ENCODE peak calls at places on chromosomes 3 and 15, in nine cellular contexts. B is tibial nerve, M is esophagus squamous epithelium, N is neural progenitor cell, P is BE2C, Q is astrocyte, Y is lower lobe of right lung, T is hepatocyte, F is pancreas. X is an unnamed sample. For H3K4me1, the result is how much of the 10 kb centered on the place peaks cover.

GRCh38 chr15:70528270-70528706 is 235.1 kb downstream of the UACA start:
- DNase-seq in B (no peak), M (no peak), N (no peak), P (no peak), Q (peak), Y (no peak), T (peak), F (no peak), X (no peak)

GRCh38 chr15:35092311-35092710 is 7.2 kb upstream of the NANOGP8 start:
- DNase-seq in B (no peak), M (no peak), N (no peak), P (no peak), Q (no peak), Y (no peak), T (no peak), F (no peak), X (no peak)

GRCh38 chr3:115655761-115656282 is 32.5 kb downstream of the GAP43 start:
- DNase-seq in B (no peak), M (no peak), N (no peak), P (peak), Q (no peak), Y (no peak), T (no peak), F (no peak), X (no peak)

GRCh38 chr3:171896341-171896740 is 53.2 kb downstream of the TMEM212 start:
- DNase-seq in B (no peak), M (no peak), N (no peak), P (no peak), Q (no peak), Y (no peak), T (no peak), F (no peak), X (no peak)

GRCh38 chr15:80514071-80514780 is 110.0 kb downstream of the ARNT2 start:
- DNase-seq in B (no peak), M (no peak), N (no peak), P (no peak), Q (peak), Y (no peak), T (no peak), F (no peak), X (no peak)

GRCh38 chr3:4745240-4745620 is 234.0 kb upstream of the BHLHE40 start:
- DNase-seq in B (no peak), M (no peak), N (no peak), P (no peak), Q (no peak), Y (no peak), T (no peak), F (no peak), X (no peak)

GRCh38 chr3:177013681-177014280 is 183.5 kb downstream of the TBL1XR1 start:
- DNase-seq in B (no peak), M (no peak), N (no peak), P (no peak), Q (no peak), Y (no peak), T (no peak), F (no peak), X (no peak)

GRCh38 chr15:54345301-54345700 is 367.1 kb downstream of the UNC13C start:
- DNase-seq in B (no peak), M (no peak), N (no peak), P (no peak), Q (no peak), Y (no peak), T (no peak), F (no peak), X (no peak)

GRCh38 chr15:38370079-38370478 is 83.8 kb upstream of the FAM98B start:
- DNase-seq in B (no peak), M (no peak), N (no peak), P (no peak), Q (no peak), Y (no peak), T (no peak), F (no peak), X (no peak)

GRCh38 chr3:158685151-158685550 is 12.7 kb upstream of the LXN start:
- DNase-seq in B (no peak), M (no peak), N (no peak), P (no peak), Q (peak), Y (no peak), T (no peak), F (no peak), X (no peak)

GRCh38 chr3:67468511-67468910 is 185.9 kb downstream of the SUCLG2 start:
- DNase-seq in B (no peak), M (no peak), N (no peak), P (peak), Q (peak), Y (no peak), T (no peak), F (no peak), X (no peak)

GRCh38 chr15:41417418-41417811 is 520 bp downstream of the RTF1 start:
- DNase-seq in B (no peak), M (no peak), N (peak), P (peak), Q (no peak), Y (no peak), T (peak), F (no peak), X (no peak)

GRCh38 chr3:153762411-153763235 is 358.6 kb upstream of the ARHGEF26 start:
- DNase-seq in B (no peak), M (no peak), N (no peak), P (no peak), Q (no peak), Y (no peak), T (no peak), F (no peak), X (no peak)

GRCh38 chr15:68318931-68319909 is 41.7 kb downstream of the FEM1B start:
- DNase-seq in B (no peak), M (no peak), N (no peak), P (no peak), Q (no peak), Y (no peak), T (no peak), F (no peak), X (no peak)
- H3K4me3 ChIP-seq in B (no peak), M (no peak), N (no peak), P (no peak), Q (no peak), Y (no peak), T (no peak), F (no peak), X (no peak)

GRCh38 chr3:45980819-45981218 is 14.8 kb downstream of the FYCO1 start:
- DNase-seq in B (no peak), M (no peak), N (no peak), P (no peak), Q (no peak), Y (no peak), T (no peak), F (no peak), X (no peak)
- H3K4me1 ChIP-seq in B (under half), M (under half), N (under half), P (under half), Q (under half), Y (under half), T (under half), F (under half), X (under half)

GRCh38 chr15:90750186-90750585 is 33.0 kb downstream of the BLM start:
- DNase-seq in B (no peak), M (no peak), N (no peak), P (no peak), Q (no peak), Y (no peak), T (no peak), F (no peak), X (no peak)
- H3K4me3 ChIP-seq in B (no peak), M (no peak), N (no peak), P (no peak), Q (no peak), Y (no peak), T (no peak), F (no peak), X (no peak)

DNA sequence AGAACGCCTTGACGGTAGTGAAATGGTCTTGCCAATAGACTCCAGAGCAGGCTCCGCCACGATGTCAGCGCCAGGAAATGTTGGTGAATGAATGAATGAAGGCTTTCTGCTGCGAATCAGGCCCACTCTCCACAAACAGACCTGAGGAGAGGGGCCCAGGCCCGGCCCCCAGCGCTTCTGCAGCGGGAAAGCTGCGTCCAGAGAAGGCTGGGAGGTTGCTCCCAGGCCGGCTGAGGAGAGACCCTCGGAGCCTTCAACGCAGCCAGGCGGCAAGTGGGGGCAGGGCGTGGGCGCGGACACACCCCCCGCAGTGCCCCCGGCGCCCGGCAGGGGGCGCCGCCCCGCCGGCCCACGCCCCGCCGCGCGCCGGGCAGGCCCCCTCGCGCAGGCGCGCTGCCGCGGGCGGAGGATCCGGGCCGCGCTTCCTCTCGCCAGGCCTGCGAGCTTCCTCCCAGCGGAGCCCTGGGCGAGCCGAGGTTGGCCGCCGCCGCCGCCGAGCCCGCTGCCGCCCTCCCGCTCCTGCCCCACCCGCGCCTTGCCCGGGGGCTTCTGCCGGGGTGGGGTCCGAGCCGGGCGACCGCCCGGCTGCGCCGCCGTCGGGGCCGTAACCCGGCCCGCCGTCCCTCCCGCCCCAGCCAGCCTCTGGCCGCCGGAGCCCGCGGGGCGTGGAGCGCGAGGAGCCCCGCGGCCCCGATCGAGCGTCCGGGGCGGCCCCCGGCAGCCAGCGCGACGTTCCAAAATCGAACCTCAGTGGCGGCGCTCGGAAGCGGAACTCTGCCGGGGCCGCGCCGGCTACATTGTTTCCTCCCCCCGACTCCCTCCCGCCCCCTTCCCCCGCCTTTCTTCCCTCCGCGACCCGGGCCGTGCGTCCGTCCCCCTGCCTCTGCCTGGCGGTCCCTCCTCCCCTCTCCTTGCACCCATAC is at the start of gene CSK:
- DNase-seq in B (no peak), M (no peak), N (peak), P (peak), Q (no peak), Y (peak), T (peak), F (peak), X (no peak)
- H3K4me1 ChIP-seq in B (half or more), M (half or more), N (under half), P (under half), Q (under half), Y (half or more), T (under half), F (under half), X (under half)

GRCh38 chr3:197501496-197501878 is 54.3 kb downstream of the BDH1 start:
- DNase-seq in B (no peak), M (no peak), N (no peak), P (no peak), Q (peak), Y (no peak), T (no peak), F (no peak), X (no peak)
- H3K4me3 ChIP-seq in B (no peak), M (no peak), N (no peak), P (no peak), Q (no peak), Y (no peak), T (no peak), F (no peak), X (no peak)

GRCh38 chr15:27704939-27705514 is 394.1 kb downstream of the OCA2 start:
- DNase-seq in B (no peak), M (no peak), N (peak), P (no peak), Q (no peak), Y (no peak), T (no peak), F (no peak), X (no peak)

GRCh38 chr15:27707216-27707710 is 391.9 kb downstream of the OCA2 start:
- DNase-seq in B (no peak), M (no peak), N (no peak), P (no peak), Q (no peak), Y (no peak), T (no peak), F (no peak), X (no peak)

GRCh38 chr15:27701014-27701413 is 398.1 kb downstream of the OCA2 start:
- DNase-seq in B (no peak), M (no peak), N (no peak), P (no peak), Q (no peak), Y (no peak), T (no peak), F (no peak), X (no peak)

GRCh38 chr15:27701956-27702355 is 397.2 kb downstream of the OCA2 start:
- DNase-seq in B (no peak), M (no peak), N (no peak), P (no peak), Q (no peak), Y (no peak), T (no peak), F (no peak), X (no peak)

GRCh38 chr15:27706300-27706699 is 392.8 kb downstream of the OCA2 start:
- DNase-seq in B (no peak), M (no peak), N (no peak), P (no peak), Q (no peak), Y (no peak), T (no peak), F (no peak), X (no peak)
- H3K4me1 ChIP-seq in B (under half), M (under half), N (under half), P (under half), Q (under half), Y (under half), T (under half), F (under half), X (under half)

DNA sequence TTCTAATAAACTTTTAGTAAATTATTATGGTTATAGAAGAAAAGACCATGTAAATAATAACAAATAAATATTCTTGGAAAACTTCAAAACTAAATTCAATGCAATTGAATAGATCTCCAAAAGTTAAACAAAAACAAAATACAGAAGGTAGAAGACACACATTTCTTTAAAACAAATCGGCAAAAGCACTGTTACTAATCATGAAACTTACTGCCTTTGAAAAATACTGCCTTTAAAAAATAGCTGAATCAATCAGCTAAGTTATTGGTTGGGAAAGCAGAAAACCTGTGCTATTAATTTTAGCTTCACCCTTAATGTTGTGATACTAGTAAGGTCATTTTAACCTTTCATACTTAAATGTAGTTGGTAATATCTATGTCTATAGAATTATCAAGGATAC is 3.0 kb downstream of the GPR15 start:
- DNase-seq in B (no peak), M (no peak), N (no peak), P (no peak), Q (no peak), Y (no peak), T (no peak), F (no peak), X (no peak)
- H3K4me3 ChIP-seq in B (no peak), M (no peak), N (no peak), P (no peak), Q (no peak), Y (no peak), T (no peak), F (no peak), X (no peak)

DNA sequence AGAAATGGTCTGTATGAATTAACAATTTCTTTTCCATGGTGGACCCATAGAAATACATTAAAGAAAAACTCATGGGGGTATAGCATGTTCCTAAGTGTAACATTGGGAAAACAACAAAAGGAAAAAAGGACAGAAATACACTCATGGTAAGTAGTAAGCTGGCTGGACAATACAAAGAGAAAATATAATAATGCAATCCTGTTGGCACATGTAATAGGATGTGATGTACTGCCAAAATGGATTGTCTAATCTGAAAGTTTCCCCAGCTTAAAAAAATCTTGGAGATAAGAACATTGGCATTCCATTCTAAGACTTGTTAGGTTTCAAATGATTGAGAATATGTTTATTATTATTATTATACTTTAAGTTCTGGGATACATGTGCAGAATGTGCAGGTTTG is 128.1 kb downstream of the MBNL1 start:
- DNase-seq in B (no peak), M (no peak), N (no peak), P (no peak), Q (no peak), Y (no peak), T (no peak), F (no peak), X (no peak)
- H3K4me1 ChIP-seq in B (half or more), M (under half), N (under half), P (under half), Q (under half), Y (half or more), T (under half), F (under half), X (half or more)

DNA sequence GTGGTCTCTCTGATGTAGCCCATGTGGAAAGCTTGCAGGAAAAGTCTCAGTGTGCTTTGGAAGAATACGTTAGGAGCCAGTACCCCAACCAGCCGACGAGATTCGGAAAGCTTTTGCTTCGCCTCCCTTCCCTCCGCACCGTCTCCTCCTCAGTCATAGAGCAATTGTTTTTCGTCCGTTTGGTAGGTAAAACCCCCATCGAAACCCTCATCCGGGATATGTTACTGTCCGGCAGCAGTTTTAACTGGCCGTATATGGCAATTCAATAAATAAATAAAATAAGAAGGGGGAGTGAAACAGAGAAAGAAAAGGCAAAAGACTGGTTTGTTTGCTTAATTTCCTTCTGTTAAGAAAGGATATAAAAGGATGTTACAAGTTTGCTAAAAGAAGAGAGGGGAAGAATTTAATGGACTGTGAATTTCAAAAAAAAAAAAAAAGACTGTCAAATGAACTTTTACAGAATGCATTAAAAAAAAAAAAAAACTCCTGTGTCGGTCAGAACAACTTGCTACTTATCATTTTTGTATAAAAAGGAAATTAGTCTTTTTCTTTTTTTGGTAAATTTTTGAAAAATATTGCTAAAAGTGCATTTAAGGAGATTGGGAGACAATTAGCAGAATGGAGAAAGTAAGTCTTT is 7.0 kb downstream of the NR2F2 start:
- DNase-seq in B (peak), M (no peak), N (peak), P (no peak), Q (peak), Y (no peak), T (no peak), F (no peak), X (no peak)
- H3K4me3 ChIP-seq in B (peak), M (peak), N (peak), P (peak), Q (peak), Y (peak), T (peak), F (peak), X (peak)

GRCh38 chr15:68337826-68338225 is 60.3 kb downstream of the FEM1B start:
- DNase-seq in B (no peak), M (no peak), N (no peak), P (no peak), Q (no peak), Y (no peak), T (no peak), F (no peak), X (peak)
- H3K4me1 ChIP-seq in B (under half), M (under half), N (under half), P (under half), Q (under half), Y (under half), T (under half), F (under half), X (half or more)

X was measured in thoracic aorta.